ENCODE peak calls at places on chromosome 13, in eight cellular contexts. One of them, this sample, is unnamed.

GRCh38 chr13:104466016-104466415 is 1399.8 kb upstream of the SLC10A2 start:
- DNase-seq in IMR-90: no peak
- DNase-seq in erythroblast: no peak
- DNase-seq in T-cell: no peak
- DNase-seq in astrocyte of the spinal cord: no peak
- DNase-seq in anterior cingulate cortex: no peak
- DNase-seq in HT1080: no peak
- DNase-seq in SK-N-MC: no peak
- DNase-seq in this sample: no peak

GRCh38 chr13:93726173-93727019 is 499.8 kb downstream of the GPC6 start:
- DNase-seq in IMR-90: no peak
- DNase-seq in erythroblast: no peak
- DNase-seq in T-cell: no peak
- DNase-seq in astrocyte of the spinal cord: no peak
- DNase-seq in anterior cingulate cortex: no peak
- DNase-seq in HT1080: no peak
- DNase-seq in SK-N-MC: no peak
- DNase-seq in this sample: no peak

GRCh38 chr13:25329706-25330105 is 28.3 kb downstream of the NUP58 start:
- DNase-seq in IMR-90: peak; percentile 26
- DNase-seq in erythroblast: peak; percentile 21
- DNase-seq in T-cell: no peak
- DNase-seq in astrocyte of the spinal cord: no peak
- DNase-seq in anterior cingulate cortex: no peak
- DNase-seq in HT1080: peak; percentile 27
- DNase-seq in SK-N-MC: no peak
- DNase-seq in this sample: no peak

GRCh38 chr13:97459215-97459772 is 25.3 kb downstream of the RAP2A start:
- DNase-seq in IMR-90: no peak
- DNase-seq in erythroblast: no peak
- DNase-seq in T-cell: no peak
- DNase-seq in astrocyte of the spinal cord: no peak
- DNase-seq in anterior cingulate cortex: no peak
- DNase-seq in HT1080: no peak
- DNase-seq in SK-N-MC: no peak
- DNase-seq in this sample: no peak

GRCh38 chr13:73060251-73061160 is 1.7 kb downstream of the KLF5 start:
- DNase-seq in IMR-90: peak; percentile 82
- DNase-seq in erythroblast: peak; percentile 29
- DNase-seq in T-cell: no peak
- DNase-seq in astrocyte of the spinal cord: peak; percentile 71
- DNase-seq in anterior cingulate cortex: no peak
- DNase-seq in HT1080: peak; percentile 56
- DNase-seq in SK-N-MC: no peak
- DNase-seq in this sample: no peak

GRCh38 chr13:110841406-110841805 is 73.5 kb downstream of the ANKRD10 start:
- DNase-seq in IMR-90: no peak
- DNase-seq in erythroblast: no peak
- DNase-seq in T-cell: no peak
- DNase-seq in astrocyte of the spinal cord: no peak
- DNase-seq in anterior cingulate cortex: no peak
- DNase-seq in HT1080: no peak
- DNase-seq in SK-N-MC: no peak
- DNase-seq in this sample: no peak

GRCh38 chr13:66205807-66206206 is 1024.3 kb downstream of the PCDH9 start:
- DNase-seq in IMR-90: no peak
- DNase-seq in erythroblast: no peak
- DNase-seq in T-cell: no peak
- DNase-seq in astrocyte of the spinal cord: no peak
- DNase-seq in anterior cingulate cortex: no peak
- DNase-seq in HT1080: no peak
- DNase-seq in SK-N-MC: no peak
- DNase-seq in this sample: no peak

GRCh38 chr13:72437458-72437857 is 290.0 kb downstream of the MZT1 start:
- DNase-seq in IMR-90: peak; percentile 63
- DNase-seq in erythroblast: no peak
- DNase-seq in T-cell: no peak
- DNase-seq in astrocyte of the spinal cord: peak; percentile 52
- DNase-seq in anterior cingulate cortex: no peak
- DNase-seq in HT1080: peak; percentile 74
- DNase-seq in SK-N-MC: no peak
- DNase-seq in this sample: no peak

GRCh38 chr13:104015646-104016396 is 949.6 kb upstream of the SLC10A2 start:
- DNase-seq in IMR-90: peak; percentile 83
- DNase-seq in erythroblast: no peak
- DNase-seq in T-cell: no peak
- DNase-seq in astrocyte of the spinal cord: peak; percentile 81
- DNase-seq in anterior cingulate cortex: no peak
- DNase-seq in HT1080: peak; percentile 5
- DNase-seq in SK-N-MC: no peak
- DNase-seq in this sample: no peak

GRCh38 chr13:27117158-27117557 is 54.5 kb downstream of the USP12 start:
- DNase-seq in IMR-90: peak; percentile 74
- DNase-seq in erythroblast: no peak
- DNase-seq in T-cell: no peak
- DNase-seq in astrocyte of the spinal cord: peak; percentile 44
- DNase-seq in anterior cingulate cortex: no peak
- DNase-seq in HT1080: no peak
- DNase-seq in SK-N-MC: no peak
- DNase-seq in this sample: no peak

GRCh38 chr13:49669735-49670309 is 21.5 kb downstream of the EBPL start:
- DNase-seq in IMR-90: peak; percentile 81
- DNase-seq in erythroblast: peak; percentile 57
- DNase-seq in T-cell: no peak
- DNase-seq in astrocyte of the spinal cord: peak; percentile 79
- DNase-seq in anterior cingulate cortex: peak; percentile 26
- DNase-seq in HT1080: peak; percentile 78
- DNase-seq in SK-N-MC: no peak
- DNase-seq in this sample: no peak

GRCh38 chr13:101554420-101555125 is 102.1 kb downstream of the ITGBL1 start:
- DNase-seq in IMR-90: no peak
- DNase-seq in erythroblast: peak; percentile 26
- DNase-seq in T-cell: no peak
- DNase-seq in astrocyte of the spinal cord: no peak
- DNase-seq in anterior cingulate cortex: no peak
- DNase-seq in HT1080: peak; percentile 22
- DNase-seq in SK-N-MC: no peak
- DNase-seq in this sample: no peak

GRCh38 chr13:66427330-66427990 is 802.7 kb downstream of the PCDH9 start:
- DNase-seq in IMR-90: no peak
- DNase-seq in erythroblast: no peak
- DNase-seq in T-cell: no peak
- DNase-seq in astrocyte of the spinal cord: no peak
- DNase-seq in anterior cingulate cortex: no peak
- DNase-seq in HT1080: no peak
- DNase-seq in SK-N-MC: peak; percentile 56
- DNase-seq in this sample: no peak

GRCh38 chr13:37960427-37960826 is 90.9 kb upstream of the TRPC4 start:
- DNase-seq in IMR-90: peak; percentile 1
- DNase-seq in erythroblast: peak; percentile 53
- DNase-seq in T-cell: no peak
- DNase-seq in astrocyte of the spinal cord: peak; percentile 7
- DNase-seq in anterior cingulate cortex: no peak
- DNase-seq in HT1080: no peak
- DNase-seq in SK-N-MC: no peak
- DNase-seq in this sample: no peak

GRCh38 chr13:107124129-107124718 is 556.3 kb upstream of the ARGLU1 start:
- DNase-seq in IMR-90: peak; percentile 36
- DNase-seq in erythroblast: no peak
- DNase-seq in T-cell: no peak
- DNase-seq in astrocyte of the spinal cord: peak; percentile 39
- DNase-seq in anterior cingulate cortex: no peak
- DNase-seq in HT1080: peak; percentile 21
- DNase-seq in SK-N-MC: no peak
- DNase-seq in this sample: no peak

GRCh38 chr13:42728507-42729180 is 52.7 kb upstream of the FAM216B start:
- DNase-seq in IMR-90: no peak
- DNase-seq in erythroblast: no peak
- DNase-seq in T-cell: no peak
- DNase-seq in astrocyte of the spinal cord: no peak
- DNase-seq in anterior cingulate cortex: no peak
- DNase-seq in HT1080: no peak
- DNase-seq in SK-N-MC: no peak
- DNase-seq in this sample: no peak

GRCh38 chr13:109700176-109700575 is 86.2 kb downstream of the IRS2 start:
- DNase-seq in IMR-90: peak; percentile 24
- DNase-seq in erythroblast: peak; percentile 70
- DNase-seq in T-cell: no peak
- DNase-seq in astrocyte of the spinal cord: peak; percentile 88
- DNase-seq in anterior cingulate cortex: peak; percentile 37
- DNase-seq in HT1080: peak; percentile 84
- DNase-seq in SK-N-MC: peak; percentile 86
- DNase-seq in this sample: no peak

GRCh38 chr13:65582160-65582559 is 1648.0 kb downstream of the PCDH9 start:
- DNase-seq in IMR-90: no peak
- DNase-seq in erythroblast: no peak
- DNase-seq in T-cell: no peak
- DNase-seq in astrocyte of the spinal cord: no peak
- DNase-seq in anterior cingulate cortex: no peak
- DNase-seq in HT1080: no peak
- DNase-seq in SK-N-MC: no peak
- DNase-seq in this sample: no peak

GRCh38 chr13:98941118-98941517 is 36.7 kb downstream of the DOCK9 start:
- DNase-seq in IMR-90: no peak
- DNase-seq in erythroblast: no peak
- DNase-seq in T-cell: no peak
- DNase-seq in astrocyte of the spinal cord: no peak
- DNase-seq in anterior cingulate cortex: no peak
- DNase-seq in HT1080: no peak
- DNase-seq in SK-N-MC: no peak
- DNase-seq in this sample: no peak

GRCh38 chr13:107421028-107421427 is 794.3 kb downstream of the LIG4 start:
- DNase-seq in IMR-90: peak; percentile 75
- DNase-seq in erythroblast: no peak
- DNase-seq in T-cell: no peak
- DNase-seq in astrocyte of the spinal cord: peak; percentile 48
- DNase-seq in anterior cingulate cortex: no peak
- DNase-seq in HT1080: peak; percentile 68
- DNase-seq in SK-N-MC: no peak
- DNase-seq in this sample: no peak

GRCh38 chr13:40345654-40346372 is 320.6 kb downstream of the FOXO1 start:
- DNase-seq in IMR-90: no peak
- DNase-seq in erythroblast: no peak
- DNase-seq in T-cell: no peak
- DNase-seq in astrocyte of the spinal cord: no peak
- DNase-seq in anterior cingulate cortex: no peak
- DNase-seq in HT1080: no peak
- DNase-seq in SK-N-MC: no peak
- DNase-seq in this sample: no peak

GRCh38 chr13:50161052-50161451 is 145.8 kb downstream of the KCNRG start:
- DNase-seq in IMR-90: peak; percentile 56
- DNase-seq in erythroblast: peak; percentile 91
- DNase-seq in T-cell: no peak
- DNase-seq in astrocyte of the spinal cord: no peak
- DNase-seq in anterior cingulate cortex: no peak
- DNase-seq in HT1080: no peak
- DNase-seq in SK-N-MC: no peak
- DNase-seq in this sample: no peak

GRCh38 chr13:48302920-48303330 is 626 bp upstream of the RB1 start:
- DNase-seq in IMR-90: peak; percentile 37
- DNase-seq in erythroblast: no peak
- DNase-seq in T-cell: no peak
- DNase-seq in astrocyte of the spinal cord: no peak
- DNase-seq in anterior cingulate cortex: no peak
- DNase-seq in HT1080: no peak
- DNase-seq in SK-N-MC: peak; percentile 35
- DNase-seq in this sample: no peak

GRCh38 chr13:74919914-74920313 is 562.1 kb downstream of the TBC1D4 start:
- DNase-seq in IMR-90: no peak
- DNase-seq in erythroblast: peak; percentile 67
- DNase-seq in T-cell: no peak
- DNase-seq in astrocyte of the spinal cord: no peak
- DNase-seq in anterior cingulate cortex: no peak
- DNase-seq in HT1080: no peak
- DNase-seq in SK-N-MC: no peak
- DNase-seq in this sample: no peak

GRCh38 chr13:39297664-39298171 is 259.5 kb downstream of the NHLRC3 start:
- DNase-seq in IMR-90: peak; percentile 24
- DNase-seq in erythroblast: no peak
- DNase-seq in T-cell: no peak
- DNase-seq in astrocyte of the spinal cord: peak; percentile 9
- DNase-seq in anterior cingulate cortex: no peak
- DNase-seq in HT1080: no peak
- DNase-seq in SK-N-MC: no peak
- DNase-seq in this sample: no peak

GRCh38 chr13:53015044-53015443 is 13.6 kb upstream of the OLFM4 start:
- DNase-seq in IMR-90: no peak
- DNase-seq in erythroblast: peak; percentile 16
- DNase-seq in T-cell: no peak
- DNase-seq in astrocyte of the spinal cord: no peak
- DNase-seq in anterior cingulate cortex: no peak
- DNase-seq in HT1080: no peak
- DNase-seq in SK-N-MC: no peak
- DNase-seq in this sample: no peak

GRCh38 chr13:99027260-99027659 is 49.4 kb upstream of the DOCK9 start:
- DNase-seq in IMR-90: no peak
- DNase-seq in erythroblast: no peak
- DNase-seq in T-cell: no peak
- DNase-seq in astrocyte of the spinal cord: peak; percentile 31
- DNase-seq in anterior cingulate cortex: no peak
- DNase-seq in HT1080: peak; percentile 79
- DNase-seq in SK-N-MC: no peak
- DNase-seq in this sample: peak; percentile 68